ENCODE peak calls at places on chromosomes 12 and 14, in five cellular contexts. Z is amniotic stem cell; O is AG10803; U is effector CD8-positive, alpha-beta T cell; R is Right ventricle myocardium inferior. S is an unnamed sample.

GRCh38 chr12:95073698-95074520 is 491 bp upstream of the NR2C1 start:
- DNase-seq in R (no peak), U (no peak), O (no peak), Z (no peak), S (no peak)

GRCh38 chr14:105011312-105011990 is 9.4 kb downstream of the CDCA4 start:
- DNase-seq in Z (no peak), R (no peak), U (no peak), O (no peak), S (no peak)

GRCh38 chr14:81829447-81829846 is 295.8 kb upstream of the SEL1L start:
- DNase-seq in R (no peak), U (no peak), Z (no peak), O (no peak), S (no peak)

GRCh38 chr12:10753066-10753465 is 29.9 kb upstream of the YBX3 start:
- DNase-seq in Z (no peak), O (peak), U (no peak), R (no peak), S (no peak)

GRCh38 chr14:104356738-104357688 is 218.6 kb downstream of the KIF26A start:
- DNase-seq in R (peak), O (no peak), U (no peak), Z (no peak), S (peak)

GRCh38 chr12:83093426-83093825 is 406.7 kb downstream of the TMTC2 start:
- DNase-seq in Z (no peak), R (no peak), U (no peak), O (no peak), S (no peak)

GRCh38 chr12:124740691-124741137 is 123.0 kb downstream of the SCARB1 start:
- DNase-seq in O (no peak), R (peak), U (no peak), Z (no peak), S (no peak)

GRCh38 chr12:52010152-52010622 is 3.4 kb downstream of the TAMALIN start:
- DNase-seq in R (peak), U (no peak), O (peak), Z (no peak), S (no peak)

GRCh38 chr12:118436002-118436724 is 59.8 kb downstream of the SUDS3 start:
- DNase-seq in Z (no peak), R (no peak), U (no peak), O (no peak), S (no peak)

GRCh38 chr12:6695313-6696045 is 5.1 kb downstream of the PIANP start:
- DNase-seq in U (no peak), R (no peak), O (no peak), Z (no peak), S (no peak)

GRCh38 chr12:3300833-3301401 is 190.1 kb upstream of the PRMT8 start:
- DNase-seq in O (no peak), U (no peak), R (no peak), Z (no peak), S (no peak)

GRCh38 chr12:48331389-48331788 is 19.3 kb downstream of the ZNF641 start:
- DNase-seq in R (no peak), Z (no peak), O (no peak), U (no peak), S (no peak)

GRCh38 chr14:99169776-99170356 is 102.1 kb downstream of the BCL11B start:
- DNase-seq in O (no peak), R (no peak), U (no peak), Z (no peak), S (no peak)

GRCh38 chr12:34396861-34397590 is 374.7 kb downstream of the ALG10 start:
- DNase-seq in R (peak), Z (no peak), U (no peak), O (no peak), S (peak)

GRCh38 chr14:95260537-95261440 is 58.9 kb downstream of the CLMN start:
- DNase-seq in O (peak), U (no peak), R (no peak), Z (no peak), S (no peak)

GRCh38 chr14:21866479-21866878 is 192.9 kb upstream of the OR4E1 start:
- DNase-seq in U (no peak), R (no peak), Z (no peak), O (no peak), S (no peak)

GRCh38 chr12:91381309-91381804 is 198.7 kb upstream of the DCN start:
- DNase-seq in Z (peak), U (no peak), R (no peak), O (peak), S (no peak)

GRCh38 chr14:89702151-89702936 is 252.2 kb downstream of the EFCAB11 start:
- DNase-seq in U (no peak), O (peak), Z (no peak), R (no peak), S (no peak)

GRCh38 chr12:128864516-128865186 is 11.4 kb downstream of the GLT1D1 start:
- DNase-seq in Z (no peak), O (no peak), R (no peak), U (no peak), S (no peak)

GRCh38 chr14:87643005-87643404 is 350.0 kb downstream of the GALC start:
- DNase-seq in U (no peak), Z (no peak), R (no peak), O (peak), S (no peak)

S was measured in ascending aorta.